ENCODE peak calls at places on chromosomes 1 and 21, in four cellular contexts. H is T-cell, J is SK-N-MC, T is H54. U is an unnamed sample.

GRCh38 chr1:20048563-20048962 is 21.4 kb upstream of the PLA2G5 start:
- DNase-seq in H (no peak), J (no peak), T (no peak), U (no peak)

GRCh38 chr1:38872401-38873026 is 634 bp downstream of the MYCBP start:
- DNase-seq in H (peak; percentile 19), J (no peak), T (peak; percentile 29), U (peak; percentile 34)

GRCh38 chr1:75345538-75346292 is 211.5 kb downstream of the LHX8 start:
- DNase-seq in H (no peak), J (no peak), T (no peak), U (no peak)

GRCh38 chr1:2906620-2907019 is 105.1 kb upstream of the TTC34 start:
- DNase-seq in H (no peak), J (no peak), T (no peak), U (no peak)

GRCh38 chr1:237366667-237367066 is 324.7 kb downstream of the RYR2 start:
- DNase-seq in H (no peak), J (no peak), T (no peak), U (no peak)

GRCh38 chr1:97090725-97091124 is 369.1 kb downstream of the PTBP2 start:
- DNase-seq in H (no peak), J (no peak), T (no peak), U (no peak)

GRCh38 chr21:14533555-14534400 is 12.3 kb downstream of the SAMSN1 start:
- DNase-seq in H (no peak), J (no peak), T (peak; percentile 17), U (no peak)

GRCh38 chr1:1305300-1306069 is 2.2 kb downstream of the ACAP3 start:
- DNase-seq in H (peak; percentile 66), J (no peak), T (peak; percentile 85), U (peak; percentile 83)

GRCh38 chr21:26887241-26887640 is 42.0 kb upstream of the ADAMTS1 start:
- DNase-seq in H (no peak), J (no peak), T (no peak), U (no peak)

GRCh38 chr1:212630159-212630900 is 21.8 kb downstream of the ATF3 start:
- DNase-seq in H (peak; percentile 56), J (no peak), T (peak; percentile 69), U (peak; percentile 69)